ENCODE peak calls at places on chromosomes 6 and 20, in eight cellular contexts. U is upper lobe of right lung, C is cardiac muscle cell, T is astrocyte, I is A549, H is ascending aorta, W is mammary epithelial cell, M is heart right ventricle. B is an unnamed sample.

GRCh38 chr20:47875302-47876025 is 90.2 kb upstream of the SULF2 start:
- DNase-seq in U (no peak), C (no peak), T (peak; percentile 79), I (no peak), H (no peak), W (no peak), M (no peak), B (no peak)

GRCh38 chr6:4655196-4656025 is 120.8 kb upstream of the CDYL start:
- DNase-seq in U (no peak), C (no peak), T (no peak), I (no peak), H (no peak), W (no peak), M (no peak), B (no peak)

GRCh38 chr6:67287566-67287965 is 1347.5 kb upstream of the ADGRB3 start:
- DNase-seq in U (no peak), C (no peak), T (no peak), I (no peak), H (no peak), W (no peak), M (no peak), B (no peak)

GRCh38 chr20:33499347-33499746 is 9.5 kb downstream of the CBFA2T2 start:
- DNase-seq in U (no peak), C (no peak), T (no peak), I (no peak), H (no peak), W (no peak), M (no peak), B (no peak)

GRCh38 chr6:49744259-49744658 is at the start of gene CRISP3:
- DNase-seq in U (no peak), C (no peak), T (no peak), I (no peak), H (no peak), W (no peak), M (no peak), B (no peak)

GRCh38 chr20:58622671-58623578 is 28.2 kb upstream of the STX16 start:
- DNase-seq in U (no peak), C (no peak), T (peak; percentile 89), I (no peak), H (no peak), W (no peak), M (no peak), B (no peak)

GRCh38 chr20:63738687-63739128 is 868 bp upstream of the SLC2A4RG start:
- DNase-seq in U (peak; percentile 89), C (peak; percentile 87), T (no peak), I (no peak), H (peak; percentile 82), W (no peak), M (peak; percentile 78), B (no peak)

GRCh38 chr6:84811351-84811750 is 47.0 kb upstream of the TBX18 start:
- DNase-seq in U (no peak), C (no peak), T (no peak), I (no peak), H (no peak), W (peak; percentile 52), M (no peak), B (no peak)

GRCh38 chr20:62846528-62846890 is 15.1 kb downstream of the TCFL5 start:
- DNase-seq in U (no peak), C (no peak), T (no peak), I (no peak), H (no peak), W (no peak), M (no peak), B (no peak)

GRCh38 chr6:35566794-35567193 is 54.1 kb upstream of the TULP1 start:
- DNase-seq in U (no peak), C (no peak), T (no peak), I (no peak), H (no peak), W (no peak), M (no peak), B (no peak)

GRCh38 chr6:26033942-26034354 is 53.3 kb upstream of the HFE start:
- DNase-seq in U (no peak), C (no peak), T (no peak), I (no peak), H (no peak), W (no peak), M (no peak), B (no peak)

GRCh38 chr6:90123796-90124195 is 172.8 kb downstream of the BACH2 start:
- DNase-seq in U (no peak), C (no peak), T (peak; percentile 61), I (no peak), H (no peak), W (no peak), M (no peak), B (no peak)

GRCh38 chr6:150142304-150142656 is 564 bp upstream of the PPP1R14C start:
- DNase-seq in U (peak; percentile 81), C (peak; percentile 20), T (peak; percentile 39), I (no peak), H (no peak), W (peak; percentile 92), M (no peak), B (peak; percentile 81)

GRCh38 chr6:132768051-132768517 is 10.4 kb upstream of the VNN2 start:
- DNase-seq in U (peak; percentile 74), C (peak; percentile 59), T (no peak), I (peak; percentile 10), H (no peak), W (peak; percentile 43), M (peak; percentile 7), B (no peak)

GRCh38 chr6:159908535-159908934 is 17.7 kb downstream of the MAS1 start:
- DNase-seq in U (no peak), C (no peak), T (no peak), I (no peak), H (no peak), W (no peak), M (no peak), B (no peak)

GRCh38 chr20:20780127-20780822 is 67.8 kb upstream of the RALGAPA2 start:
- DNase-seq in U (peak; percentile 94), C (no peak), T (no peak), I (no peak), H (peak; percentile 84), W (peak; percentile 70), M (peak; percentile 77), B (peak; percentile 76)

GRCh38 chr6:70507166-70507565 is 59.6 kb upstream of the SDHAF4 start:
- DNase-seq in U (no peak), C (no peak), T (no peak), I (no peak), H (no peak), W (no peak), M (no peak), B (no peak)

GRCh38 chr6:140956567-140957306 is 1176.0 kb upstream of the GJE1 start:
- DNase-seq in U (no peak), C (no peak), T (no peak), I (no peak), H (no peak), W (no peak), M (no peak), B (no peak)

GRCh38 chr6:52839124-52840055 is 1.2 kb downstream of the GSTA5 start:
- DNase-seq in U (no peak), C (peak; percentile 56), T (no peak), I (peak; percentile 52), H (no peak), W (peak; percentile 58), M (no peak), B (no peak)

GRCh38 chr20:39291301-39291700 is 329.2 kb downstream of the DHX35 start:
- DNase-seq in U (no peak), C (no peak), T (peak; percentile 76), I (no peak), H (no peak), W (no peak), M (no peak), B (no peak)

GRCh38 chr6:50361641-50362331 is 312.1 kb upstream of the DEFB112 start:
- DNase-seq in U (no peak), C (no peak), T (no peak), I (no peak), H (no peak), W (peak; percentile 83), M (no peak), B (no peak)

GRCh38 chr6:148565931-148566663 is 180.7 kb upstream of the UST start:
- DNase-seq in U (peak; percentile 73), C (no peak), T (peak; percentile 99), I (no peak), H (peak; percentile 78), W (peak; percentile 94), M (no peak), B (no peak)

GRCh38 chr20:40892642-40893041 is 136.0 kb upstream of the TOP1 start:
- DNase-seq in U (no peak), C (no peak), T (no peak), I (no peak), H (no peak), W (no peak), M (no peak), B (peak; percentile 32)
- TF ChIP-seq CTCF in U (no peak), C (no peak), T (no peak), I (no peak), H (no peak), W (peak; percentile 5), M (no peak), B (peak; percentile 33)

DNA sequence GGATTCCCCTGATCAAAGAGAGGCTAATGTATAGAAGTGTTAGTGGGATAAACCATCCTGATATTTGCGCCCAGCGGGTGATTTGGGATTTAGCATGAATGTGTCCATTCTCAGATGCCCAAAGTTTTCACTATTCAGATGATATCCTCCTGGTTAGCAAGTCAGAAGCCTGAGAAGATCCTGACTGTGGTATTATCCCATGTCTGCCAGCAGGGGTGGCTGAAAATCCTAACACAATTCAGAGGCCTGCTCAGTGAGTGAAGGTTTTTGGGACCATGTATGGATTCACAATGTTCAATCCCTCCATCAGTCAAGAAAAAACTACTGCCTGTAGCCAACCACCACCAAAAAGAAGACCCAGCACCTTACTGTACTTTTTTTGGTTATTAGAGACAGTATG is 34.1 kb upstream of the SPACA1 start:
- DNase-seq in U (no peak), C (no peak), T (no peak), I (peak; percentile 2), H (no peak), W (no peak), M (no peak), B (no peak)
- H3K27ac ChIP-seq in U (no peak overlapping the region), C (no peak overlapping the region), T (no peak overlapping the region), I (no peak overlapping the region), H (no peak overlapping the region), W (no peak overlapping the region), M (no peak overlapping the region), B (no peak overlapping the region)

GRCh38 chr20:61773081-61773631 is 292.5 kb downstream of the TAF4 start:
- DNase-seq in U (no peak), C (no peak), T (no peak), I (no peak), H (no peak), W (no peak), M (no peak), B (peak; percentile 81)
- H3K4me1 ChIP-seq in U (no peaks in the 10 kb centered on the region), C (no peaks in the 10 kb centered on the region), T (no peaks in the 10 kb centered on the region), I (no peaks in the 10 kb centered on the region), H (no peaks in the 10 kb centered on the region), W (no peaks in the 10 kb centered on the region), M (no peaks in the 10 kb centered on the region), B (no peaks in the 10 kb centered on the region)

GRCh38 chr6:20718705-20719653 is 184.7 kb downstream of the CDKAL1 start:
- DNase-seq in U (no peak), C (no peak), T (no peak), I (no peak), H (no peak), W (no peak), M (no peak), B (no peak)
- TF ChIP-seq CTCF in U (no peak), C (no peak), T (no peak), I (no peak), H (no peak), W (no peak), M (no peak), B (no peak)